ENCODE peak calls at places on chromosomes 4 and X, in four cellular contexts. Z is GM23248, P is transverse colon, V is adipocyte. O is an unnamed sample. For H3K4me1 and H3K27me3, the result is how much of the 10 kb centered on the place peaks cover.

GRCh38 chrX:118216086-118216485 is 99.5 kb upstream of the KLHL13 start:
- DNase-seq in Z (no peak), P (no peak), V (no peak), O (no peak)

GRCh38 chrX:32191316-32191715 is 1020.0 kb downstream of the DMD start:
- DNase-seq in Z (no peak), P (no peak), V (no peak), O (no peak)

GRCh38 chrX:4547218-4547836 is 833.9 kb upstream of the PRKX start:
- DNase-seq in Z (peak), P (peak), V (peak), O (peak)

GRCh38 chrX:9562851-9563250 is 98.0 kb downstream of the TBL1X start:
- DNase-seq in Z (peak), P (no peak), V (peak), O (no peak)

GRCh38 chrX:66698273-66699204 is 59.7 kb upstream of the EDA2R start:
- DNase-seq in Z (no peak), P (no peak), V (no peak), O (no peak)

GRCh38 chr4:128286474-128287158 is 997 bp downstream of the PGRMC2 start:
- DNase-seq in Z (peak), P (no peak), V (peak), O (peak)

GRCh38 chr4:170017252-170017651 is 8.9 kb downstream of the MFAP3L start:
- DNase-seq in Z (no peak), P (no peak), V (no peak), O (no peak)

GRCh38 chr4:91288702-91289311 is 1015.0 kb upstream of the GRID2 start:
- DNase-seq in Z (no peak), P (no peak), V (no peak), O (no peak)

GRCh38 chr4:102308032-102308799 is 37.1 kb downstream of the SLC39A8 start:
- DNase-seq in Z (peak), P (no peak), V (peak), O (no peak)

GRCh38 chr4:110742148-110742547 is 119.3 kb upstream of the PITX2 start:
- DNase-seq in Z (peak), P (no peak), V (no peak), O (no peak)

GRCh38 chrX:19566359-19567141 is 51.2 kb upstream of the MAP3K15 start:
- DNase-seq in Z (peak), P (peak), V (peak), O (no peak)
- H3K4me3 ChIP-seq in Z (no peak), P (no peak), V (no peak), O (no peak)

DNA sequence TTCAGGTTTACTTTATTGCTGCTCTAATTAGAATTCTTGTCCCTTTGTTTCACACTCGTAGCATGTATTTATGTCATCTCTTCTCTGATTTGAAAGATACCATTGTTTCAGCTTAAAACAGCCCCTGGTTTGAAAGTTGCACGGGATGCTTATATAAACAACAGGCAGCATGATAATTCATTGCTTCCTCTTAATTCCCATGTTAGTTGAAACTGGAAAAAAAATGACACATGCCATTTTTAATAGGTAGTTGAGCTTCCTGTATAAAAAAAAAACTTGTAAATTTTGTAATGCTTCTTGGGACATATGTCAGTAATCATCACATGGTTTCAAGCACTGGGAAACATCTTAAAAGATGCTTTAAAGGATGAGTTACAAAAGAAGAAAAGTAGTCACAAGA is 243.0 kb downstream of the PALLD start:
- DNase-seq in Z (no peak), P (no peak), V (no peak), O (no peak)
- H3K4me1 ChIP-seq in Z (under half), P (under half), V (under half), O (under half)

GRCh38 chrX:129980043-129980442 is 2.4 kb upstream of the BCORL1 start:
- DNase-seq in Z (peak), P (peak), V (no peak), O (peak)
- H3K27me3 ChIP-seq in Z (under half), P (under half), V (under half), O (under half)

GRCh38 chr4:2402453-2402852 is 16.0 kb downstream of the ZFYVE28 start:
- DNase-seq in Z (no peak), P (no peak), V (no peak), O (no peak)
- H3K4me3 ChIP-seq in Z (peak), P (no peak), V (peak), O (no peak)

GRCh38 chr4:143395054-143395453 is 58.4 kb downstream of the GAB1 start:
- DNase-seq in Z (no peak), P (no peak), V (no peak), O (no peak)
- H3K4me1 ChIP-seq in Z (under half), P (under half), V (under half), O (under half)

GRCh38 chr4:121069419-121069818 is 2.9 kb downstream of the NDNF start:
- DNase-seq in Z (no peak), P (no peak), V (no peak), O (no peak)
- H3K27me3 ChIP-seq in Z (under half), P (under half), V (under half), O (half or more)

DNA sequence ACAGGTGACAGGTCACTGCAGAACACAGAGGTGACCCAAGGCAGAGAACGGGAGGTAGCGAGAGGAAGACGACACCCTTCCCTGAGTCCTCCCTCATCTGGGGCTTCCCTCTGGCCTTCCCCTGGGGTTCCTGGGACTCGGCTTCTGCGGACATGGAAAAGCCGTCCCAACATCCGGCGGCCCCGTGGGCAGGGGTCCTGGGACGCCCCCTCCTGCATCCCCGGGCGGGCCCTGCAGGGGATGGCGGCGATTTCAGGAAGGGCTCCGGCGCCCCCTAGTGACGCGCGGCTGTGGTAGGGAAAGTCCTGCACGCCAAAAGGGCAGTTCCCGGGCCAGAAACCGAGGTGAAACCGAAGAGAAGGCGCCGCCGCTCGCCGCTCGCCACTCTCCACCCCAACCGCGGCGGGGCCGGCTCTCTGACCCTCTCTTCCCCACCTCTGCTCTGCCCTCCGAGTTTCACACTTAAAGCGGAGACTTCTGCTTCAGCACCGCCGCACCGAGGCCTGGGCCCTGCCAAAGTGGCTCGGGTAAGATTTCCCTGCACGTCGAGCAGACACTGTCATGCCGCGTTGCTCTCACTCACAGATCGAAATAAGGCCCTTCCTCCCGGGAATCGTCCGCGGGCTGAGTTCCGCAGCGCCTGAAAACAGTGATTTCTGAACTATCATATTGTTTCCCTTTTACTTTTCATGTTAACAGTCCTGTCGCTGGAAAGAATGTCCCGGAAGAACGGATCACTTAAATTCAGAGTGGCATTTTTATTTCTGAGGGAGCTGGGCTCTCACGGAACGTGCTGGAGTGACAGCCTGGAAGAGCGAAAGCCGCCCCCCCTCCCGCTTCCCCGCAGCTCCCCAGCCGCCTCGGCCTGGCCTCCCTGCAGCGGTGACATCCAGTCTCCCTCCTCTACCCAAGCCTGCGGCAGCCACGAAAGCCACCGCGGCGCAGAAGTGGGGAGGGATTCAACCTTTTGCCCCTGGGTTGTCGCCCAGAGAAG is 110.6 kb downstream of the DCTD start:
- DNase-seq in Z (peak), P (peak), V (peak), O (peak)
- H3K4me3 ChIP-seq in Z (peak), P (peak), V (peak), O (peak)

O was measured in HAP-1.